ENCODE peak calls at places on chromosomes 1 and 21, in seven cellular contexts. One of them, this sample, is unnamed.

GRCh38 chr21:36113647-36114428 is 21.0 kb upstream of the CBR3 start:
- DNase-seq in left colon: peak
- DNase-seq in T-helper 9 cell: peak
- DNase-seq in brain microvascular endothelial cell: no peak
- DNase-seq in B cell: no peak
- DNase-seq in amniotic stem cell: no peak
- DNase-seq in substantia nigra: no peak
- DNase-seq in this sample: no peak

GRCh38 chr21:36478207-36478701 is 1.7 kb downstream of the CLDN14 start:
- DNase-seq in T-helper 9 cell: no peak
- DNase-seq in brain microvascular endothelial cell: peak
- DNase-seq in substantia nigra: no peak
- DNase-seq in amniotic stem cell: peak
- DNase-seq in B cell: no peak
- DNase-seq in left colon: no peak
- DNase-seq in this sample: no peak

GRCh38 chr1:233907139-233907538 is 2.7 kb downstream of the SLC35F3 start:
- DNase-seq in substantia nigra: no peak
- DNase-seq in amniotic stem cell: no peak
- DNase-seq in left colon: no peak
- DNase-seq in T-helper 9 cell: no peak
- DNase-seq in B cell: no peak
- DNase-seq in brain microvascular endothelial cell: no peak
- DNase-seq in this sample: no peak

GRCh38 chr1:31801450-31801849 is 14.4 kb downstream of the SPOCD1 start:
- DNase-seq in T-helper 9 cell: no peak
- DNase-seq in amniotic stem cell: no peak
- DNase-seq in B cell: no peak
- DNase-seq in brain microvascular endothelial cell: no peak
- DNase-seq in substantia nigra: no peak
- DNase-seq in left colon: no peak
- DNase-seq in this sample: peak

GRCh38 chr21:45898781-45899180 is 82.8 kb upstream of the COL6A1 start:
- DNase-seq in T-helper 9 cell: no peak
- DNase-seq in left colon: no peak
- DNase-seq in B cell: no peak
- DNase-seq in brain microvascular endothelial cell: no peak
- DNase-seq in substantia nigra: no peak
- DNase-seq in amniotic stem cell: no peak
- DNase-seq in this sample: no peak

GRCh38 chr1:91929246-91929645 is 20.0 kb upstream of the BRDT start:
- DNase-seq in amniotic stem cell: no peak
- DNase-seq in brain microvascular endothelial cell: no peak
- DNase-seq in left colon: no peak
- DNase-seq in T-helper 9 cell: no peak
- DNase-seq in B cell: no peak
- DNase-seq in substantia nigra: no peak
- DNase-seq in this sample: no peak

GRCh38 chr1:241219449-241219848 is 137.6 kb downstream of the RGS7 start:
- DNase-seq in left colon: no peak
- DNase-seq in amniotic stem cell: no peak
- DNase-seq in brain microvascular endothelial cell: no peak
- DNase-seq in substantia nigra: no peak
- DNase-seq in B cell: no peak
- DNase-seq in T-helper 9 cell: no peak
- DNase-seq in this sample: no peak

GRCh38 chr1:231993968-231994455 is 367.4 kb downstream of the DISC1 start:
- DNase-seq in T-helper 9 cell: no peak
- DNase-seq in substantia nigra: no peak
- DNase-seq in left colon: no peak
- DNase-seq in B cell: no peak
- DNase-seq in amniotic stem cell: no peak
- DNase-seq in brain microvascular endothelial cell: no peak
- DNase-seq in this sample: no peak

GRCh38 chr1:180098242-180098995 is 56.2 kb upstream of the QSOX1 start:
- DNase-seq in T-helper 9 cell: no peak
- DNase-seq in B cell: no peak
- DNase-seq in left colon: no peak
- DNase-seq in substantia nigra: no peak
- DNase-seq in brain microvascular endothelial cell: peak
- DNase-seq in amniotic stem cell: peak
- DNase-seq in this sample: no peak

GRCh38 chr1:117060441-117061317 is 553 bp downstream of the TTF2 start:
- DNase-seq in left colon: peak
- DNase-seq in amniotic stem cell: no peak
- DNase-seq in brain microvascular endothelial cell: peak
- DNase-seq in substantia nigra: no peak
- DNase-seq in T-helper 9 cell: peak
- DNase-seq in B cell: no peak
- DNase-seq in this sample: no peak

GRCh38 chr1:203450541-203451149 is 25.0 kb upstream of the PRELP start:
- DNase-seq in substantia nigra: no peak
- DNase-seq in T-helper 9 cell: no peak
- DNase-seq in brain microvascular endothelial cell: no peak
- DNase-seq in amniotic stem cell: no peak
- DNase-seq in B cell: no peak
- DNase-seq in left colon: no peak
- DNase-seq in this sample: no peak

GRCh38 chr1:207814469-207814868 is 62.6 kb downstream of the CD46 start:
- DNase-seq in T-helper 9 cell: no peak
- DNase-seq in B cell: no peak
- DNase-seq in amniotic stem cell: no peak
- DNase-seq in substantia nigra: no peak
- DNase-seq in brain microvascular endothelial cell: no peak
- DNase-seq in left colon: no peak
- DNase-seq in this sample: peak

GRCh38 chr21:44539991-44540666 is at the start of gene KRTAP10-1:
- DNase-seq in brain microvascular endothelial cell: no peak
- DNase-seq in B cell: no peak
- DNase-seq in left colon: no peak
- DNase-seq in substantia nigra: no peak
- DNase-seq in amniotic stem cell: no peak
- DNase-seq in T-helper 9 cell: no peak
- DNase-seq in this sample: peak

GRCh38 chr1:28887418-28887834 is 26.9 kb upstream of the EPB41 start:
- DNase-seq in T-helper 9 cell: peak
- DNase-seq in B cell: peak
- DNase-seq in left colon: peak
- DNase-seq in substantia nigra: no peak
- DNase-seq in amniotic stem cell: no peak
- DNase-seq in brain microvascular endothelial cell: no peak
- DNase-seq in this sample: no peak

GRCh38 chr1:213326666-213327317 is 275.8 kb downstream of the RPS6KC1 start:
- DNase-seq in T-helper 9 cell: no peak
- DNase-seq in amniotic stem cell: peak
- DNase-seq in B cell: no peak
- DNase-seq in left colon: peak
- DNase-seq in substantia nigra: no peak
- DNase-seq in brain microvascular endothelial cell: peak
- DNase-seq in this sample: no peak